ENCODE peak calls at places on chromosomes 16 and 17, in four cellular contexts. Y is H1, F is mesendoderm, Z is neuronal stem cell. L is an unnamed sample.

GRCh38 chr17:1435326-1435725 is 20.7 kb downstream of the CRK start:
- DNase-seq in Y (no peak), F (no peak), Z (no peak), L (no peak)

GRCh38 chr17:78412403-78412802 is 34.0 kb downstream of the PGS1 start:
- DNase-seq in Y (no peak), F (no peak), Z (no peak), L (no peak)

GRCh38 chr17:66829883-66830282 is 5.0 kb upstream of the CACNG5 start:
- DNase-seq in Y (no peak), F (peak), Z (no peak), L (peak)

GRCh38 chr16:728131-728889 is 1.4 kb downstream of the HAGHL start:
- DNase-seq in Y (no peak), F (peak), Z (no peak), L (peak)

GRCh38 chr17:4001048-4001590 is 36.9 kb upstream of the ATP2A3 start:
- DNase-seq in Y (no peak), F (no peak), Z (no peak), L (peak)

GRCh38 chr17:81221371-81221841 is 1.4 kb downstream of the CEP131 start:
- DNase-seq in Y (peak), F (peak), Z (peak), L (no peak)

GRCh38 chr17:610285-610684 is 104.4 kb downstream of the VPS53 start:
- DNase-seq in Y (no peak), F (no peak), Z (no peak), L (no peak)

GRCh38 chr17:56112086-56112485 is 41.2 kb upstream of the ANKFN1 start:
- DNase-seq in Y (no peak), F (no peak), Z (no peak), L (no peak)

GRCh38 chr16:85888405-85889331 is 10.3 kb upstream of the IRF8 start:
- DNase-seq in Y (no peak), F (no peak), Z (no peak), L (peak)

GRCh38 chr17:64772845-64773299 is 110.8 kb upstream of the SMURF2 start:
- DNase-seq in Y (no peak), F (no peak), Z (no peak), L (no peak)

GRCh38 chr16:19831678-19832077 is 53.0 kb downstream of the GPRC5B start:
- DNase-seq in Y (no peak), F (no peak), Z (no peak), L (no peak)

GRCh38 chr17:16215002-16215272 is 397 bp downstream of the NCOR1 start:
- DNase-seq in Y (no peak), F (peak), Z (no peak), L (peak)

GRCh38 chr16:54993496-54993895 is 62.8 kb downstream of the IRX5 start:
- DNase-seq in Y (no peak), F (no peak), Z (no peak), L (no peak)

DNA sequence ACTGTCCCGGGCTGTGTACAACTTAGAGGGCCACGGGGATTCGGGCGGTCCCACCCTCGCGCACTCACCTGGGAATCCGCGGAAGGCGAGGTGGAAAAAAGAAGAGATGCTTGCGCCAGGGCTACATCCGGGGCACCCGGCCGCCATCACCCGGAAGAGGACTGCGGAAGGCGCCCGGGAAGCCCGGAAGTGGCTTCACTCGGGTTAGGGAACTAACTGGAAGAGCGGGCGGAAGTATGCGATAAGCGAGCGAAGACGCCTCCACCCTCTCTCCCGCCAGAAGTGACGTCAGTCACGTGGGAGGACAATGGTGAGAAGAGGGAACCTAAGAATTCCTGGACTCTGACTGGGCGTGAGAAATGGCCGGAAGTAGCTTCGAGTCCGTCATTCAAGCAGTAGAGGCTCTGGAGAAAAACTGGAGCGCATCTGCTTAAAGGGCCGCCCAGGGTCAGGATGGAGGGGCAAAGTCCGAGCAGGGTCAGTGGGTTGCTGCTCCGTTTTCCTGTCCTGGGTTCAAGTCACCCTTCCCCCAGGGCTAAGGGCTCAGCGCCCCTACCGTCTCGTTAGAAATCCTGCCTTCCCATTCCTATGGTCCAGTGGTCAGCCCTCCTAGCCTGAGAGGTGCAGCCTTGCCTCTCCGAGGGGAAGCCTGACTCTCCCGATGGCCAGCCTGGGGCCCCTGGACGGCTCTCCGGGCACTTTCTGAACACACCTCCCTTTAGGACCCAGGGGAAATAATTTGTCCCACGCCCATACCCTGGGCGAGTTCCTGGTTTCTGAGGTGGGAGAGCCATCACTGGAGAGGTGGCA is at the start of gene CD2BP2:
- DNase-seq in Y (peak), F (peak), Z (peak), L (peak)
- H2AK5ac ChIP-seq in Y (peak), F (peak), Z (peak), L (peak)

GRCh38 chr17:12415031-12415430 is 250.7 kb upstream of the MYOCD start:
- DNase-seq in Y (no peak), F (peak), Z (no peak), L (peak)
- H2AK5ac ChIP-seq in Y (no peak), F (no peak), Z (no peak), L (no peak)

GRCh38 chr17:18967806-18968744 is 16.1 kb downstream of the SLC5A10 start:
- DNase-seq in Y (no peak), F (peak), Z (no peak), L (no peak)
- H2AK5ac ChIP-seq in Y (no peak), F (no peak), Z (peak), L (no peak)

GRCh38 chr17:7177954-7178477 is 1.2 kb downstream of the ASGR1 start:
- DNase-seq in Y (peak), F (peak), Z (peak), L (peak)

GRCh38 chr17:7177210-7177953 is 1.8 kb downstream of the ASGR1 start:
- DNase-seq in Y (peak), F (peak), Z (peak), L (peak)

GRCh38 chr17:7176870-7177209 is 2.3 kb downstream of the ASGR1 start:
- DNase-seq in Y (no peak), F (peak), Z (no peak), L (peak)

GRCh38 chr17:7178973-7179316 is 225 bp downstream of the ASGR1 start:
- DNase-seq in Y (no peak), F (no peak), Z (no peak), L (no peak)

GRCh38 chr17:7179317-7180254 is at the start of gene ASGR1:
- DNase-seq in Y (no peak), F (no peak), Z (no peak), L (no peak)
- H2AK5ac ChIP-seq in Y (no peak), F (no peak), Z (peak), L (no peak)

GRCh38 chr17:36849871-36850348 is 87.4 kb upstream of the LHX1 start:
- DNase-seq in Y (no peak), F (peak), Z (no peak), L (no peak)
- H2AK5ac ChIP-seq in Y (no peak), F (no peak), Z (no peak), L (no peak)

GRCh38 chr17:61183793-61184192 is 215.8 kb upstream of the TBX2 start:
- DNase-seq in Y (no peak), F (no peak), Z (no peak), L (no peak)

GRCh38 chr17:61189968-61190367 is 209.7 kb upstream of the TBX2 start:
- DNase-seq in Y (no peak), F (no peak), Z (no peak), L (no peak)

GRCh38 chr17:61188081-61188480 is 211.6 kb upstream of the TBX2 start:
- DNase-seq in Y (no peak), F (no peak), Z (no peak), L (no peak)

GRCh38 chr17:61185385-61185784 is 214.3 kb upstream of the TBX2 start:
- DNase-seq in Y (no peak), F (no peak), Z (no peak), L (no peak)

GRCh38 chr17:61186996-61187395 is 212.6 kb upstream of the TBX2 start:
- DNase-seq in Y (no peak), F (no peak), Z (no peak), L (no peak)
- H2AK5ac ChIP-seq in Y (no peak), F (no peak), Z (no peak), L (no peak)